ENCODE peak calls at places on chromosomes 13 and 19, in eight cellular contexts. E, A, K, M, B, H, Z and S are unnamed samples.

GRCh38 chr13:108734676-108735075 is 105.3 kb downstream of the MYO16 start:
- DNase-seq in A (no peak), Z (no peak), E (no peak), B (no peak), H (peak), M (no peak), K (no peak), S (no peak)

GRCh38 chr19:1270854-1271527 is 1.9 kb downstream of the CIRBP start:
- DNase-seq in A (no peak), B (no peak), K (no peak), E (no peak), Z (no peak), M (no peak), H (no peak), S (no peak)

GRCh38 chr19:31510635-31511034 is 161.4 kb upstream of the TSHZ3 start:
- DNase-seq in H (no peak), M (no peak), B (no peak), A (no peak), K (no peak), E (no peak), Z (no peak), S (no peak)

GRCh38 chr19:39053276-39054090 is 21.1 kb upstream of the FBXO27 start:
- DNase-seq in H (no peak), E (no peak), M (no peak), A (no peak), Z (no peak), B (no peak), K (no peak), S (no peak)

GRCh38 chr13:77660841-77661250 is 36.6 kb upstream of the SLAIN1 start:
- DNase-seq in B (no peak), M (no peak), A (no peak), H (no peak), K (no peak), Z (no peak), E (no peak), S (no peak)

GRCh38 chr13:21825186-21825585 is 154.3 kb downstream of the FGF9 start:
- DNase-seq in K (no peak), B (no peak), E (no peak), M (no peak), H (no peak), A (no peak), Z (no peak), S (no peak)

GRCh38 chr13:34863360-34864135 is 78.5 kb upstream of the NBEA start:
- DNase-seq in B (no peak), E (peak), Z (no peak), H (no peak), K (peak), A (peak), M (no peak), S (no peak)

GRCh38 chr19:39998511-39998910 is 1.7 kb downstream of the ZNF546 start:
- DNase-seq in A (peak), K (peak), B (no peak), H (no peak), E (peak), M (no peak), Z (no peak), S (no peak)

GRCh38 chr13:46654956-46655726 is 102.2 kb downstream of the LRCH1 start:
- DNase-seq in Z (no peak), M (no peak), A (no peak), H (no peak), E (no peak), K (no peak), B (no peak), S (no peak)

GRCh38 chr19:40659566-40659965 is 30.9 kb downstream of the NUMBL start:
- DNase-seq in B (no peak), E (no peak), A (peak), Z (no peak), H (no peak), M (no peak), K (no peak), S (no peak)

GRCh38 chr13:73451120-73452029 is 392.6 kb downstream of the KLF5 start:
- DNase-seq in K (no peak), H (no peak), Z (no peak), E (no peak), M (no peak), B (no peak), A (no peak), S (no peak)

GRCh38 chr19:19627716-19628498 is at the start of gene LPAR2:
- DNase-seq in H (peak), B (peak), Z (no peak), E (no peak), M (no peak), A (no peak), K (peak), S (peak)

GRCh38 chr13:40388617-40389016 is 277.8 kb downstream of the FOXO1 start:
- DNase-seq in E (peak), K (no peak), Z (no peak), B (peak), M (no peak), A (no peak), H (no peak), S (no peak)

GRCh38 chr19:58570770-58571574 is 2.2 kb downstream of the MZF1 start:
- DNase-seq in Z (no peak), K (no peak), B (no peak), A (no peak), M (no peak), H (no peak), E (no peak), S (no peak)

GRCh38 chr13:89627991-89628390 is 1719.5 kb upstream of the MIR17HG start:
- DNase-seq in K (peak), H (no peak), Z (no peak), M (no peak), E (no peak), B (no peak), A (no peak), S (no peak)

GRCh38 chr13:98089826-98090225 is 53.1 kb upstream of the FARP1 start:
- DNase-seq in H (no peak), M (no peak), K (no peak), A (peak), E (peak), Z (no peak), B (no peak), S (no peak)

GRCh38 chr19:48373567-48373966 is 9.4 kb downstream of the SYNGR4 start:
- DNase-seq in A (no peak), E (no peak), H (no peak), K (no peak), Z (no peak), B (no peak), M (no peak), S (no peak)

GRCh38 chr13:73223372-73223781 is 164.6 kb downstream of the KLF5 start:
- DNase-seq in K (no peak), H (no peak), B (no peak), M (no peak), E (no peak), Z (no peak), A (no peak), S (no peak)

GRCh38 chr19:10898633-10899032 is 27.3 kb downstream of the CARM1 start:
- DNase-seq in E (no peak), B (no peak), A (no peak), H (no peak), Z (no peak), K (no peak), M (no peak), S (no peak)

GRCh38 chr19:13428352-13428751 is 77.9 kb downstream of the CACNA1A start:
- DNase-seq in M (peak), B (peak), H (peak), Z (no peak), E (peak), K (peak), A (peak), S (peak)

GRCh38 chr13:76350399-76350798 is 535.8 kb downstream of the KCTD12 start:
- DNase-seq in E (no peak), H (no peak), B (no peak), K (no peak), M (no peak), A (peak), Z (no peak), S (no peak)

GRCh38 chr13:25678398-25678797 is 306.6 kb downstream of the ATP8A2 start:
- DNase-seq in Z (no peak), M (no peak), K (no peak), A (no peak), E (no peak), B (peak), H (peak), S (no peak)

GRCh38 chr13:25677956-25678355 is 306.2 kb downstream of the ATP8A2 start:
- DNase-seq in B (no peak), E (no peak), K (no peak), Z (no peak), M (no peak), A (no peak), H (no peak), S (no peak)

GRCh38 chr13:25682221-25682620 is 310.4 kb downstream of the ATP8A2 start:
- DNase-seq in K (no peak), M (no peak), E (no peak), H (no peak), B (no peak), Z (no peak), A (no peak), S (no peak)

GRCh38 chr13:25679936-25680335 is 308.2 kb downstream of the ATP8A2 start:
- DNase-seq in H (no peak), A (no peak), Z (no peak), E (no peak), M (no peak), K (no peak), B (no peak), S (no peak)

GRCh38 chr13:25679154-25679553 is 307.4 kb downstream of the ATP8A2 start:
- DNase-seq in H (no peak), K (no peak), B (no peak), Z (no peak), M (no peak), A (no peak), E (no peak), S (no peak)
- TF ChIP-seq CTCF in H (no peak), K (no peak), B (no peak), Z (no peak), M (no peak), A (no peak), E (no peak), S (no peak)

GRCh38 chr19:54029930-54030490 is 33.7 kb downstream of the VSTM1 start:
- DNase-seq in K (peak), M (peak), A (peak), E (peak), Z (peak), B (peak), H (peak), S (peak)

GRCh38 chr19:54026656-54027055 is 35.2 kb downstream of the CACNG6 start:
- DNase-seq in H (no peak), A (no peak), M (no peak), K (peak), Z (no peak), E (no peak), B (no peak), S (no peak)

GRCh38 chr19:54035215-54036178 is 28.2 kb downstream of the VSTM1 start:
- DNase-seq in M (no peak), A (peak), E (peak), H (peak), B (no peak), Z (no peak), K (peak), S (no peak)

GRCh38 chr19:54030895-54031586 is 32.7 kb downstream of the VSTM1 start:
- DNase-seq in H (no peak), M (no peak), E (peak), K (no peak), B (no peak), Z (no peak), A (peak), S (peak)
- TF ChIP-seq CTCF in H (peak), M (no peak), E (peak), K (no peak), B (no peak), Z (no peak), A (peak), S (peak)

GRCh38 chr19:37551123-37551993 is 43.2 kb downstream of the ZNF571 start:
- DNase-seq in Z (no peak), B (peak), K (peak), A (peak), E (no peak), H (no peak), M (no peak), S (peak)
- TF ChIP-seq CTCF in Z (no peak), B (peak), K (peak), A (peak), E (peak), H (peak), M (no peak), S (no peak)

GRCh38 chr19:7861619-7862412 is 12.4 kb downstream of the PRR36 start:
- DNase-seq in M (no peak), B (no peak), Z (no peak), A (no peak), K (no peak), E (no peak), H (peak), S (no peak)
- TF ChIP-seq CTCF in M (no peak), B (peak), Z (no peak), A (no peak), K (no peak), E (peak), H (peak), S (peak)

GRCh38 chr19:35013047-35013819 is 13.1 kb downstream of the GRAMD1A start:
- DNase-seq in B (peak), M (peak), E (peak), Z (peak), K (peak), A (peak), H (peak), S (peak)
- TF ChIP-seq CTCF in B (peak), M (peak), E (peak), Z (peak), K (peak), A (peak), H (peak), S (peak)